ENCODE peak calls at places on chromosome 14, in ten cellular contexts. G is LoVo; Q is Right ventricle myocardium inferior; Z is AML-193; W is Calu3; Y is RWPE1; J is fibroblast of mammary gland; V is CD8-positive, alpha-beta T cell; L is HT1080; H is ELF-1. R is an unnamed sample.

GRCh38 chr14:104319489-104320241 is 181.3 kb downstream of the KIF26A start:
- DNase-seq in L (no peak), G (no peak), Z (no peak), W (no peak), Q (no peak), Y (no peak), V (no peak), J (no peak), H (no peak), R (no peak)

GRCh38 chr14:70707138-70708038 is 65.7 kb downstream of the TTC9 start:
- DNase-seq in H (no peak), L (peak; percentile 91), Q (no peak), Y (peak; percentile 67), J (peak; percentile 57), G (peak; percentile 75), V (no peak), Z (peak; percentile 1), W (peak; percentile 81), R (no peak)

GRCh38 chr14:93219103-93219726 is 12.2 kb downstream of the UBR7 start:
- DNase-seq in Q (no peak), H (no peak), G (peak; percentile 45), Z (peak; percentile 55), J (peak; percentile 72), Y (peak; percentile 46), W (peak; percentile 50), L (peak; percentile 26), V (no peak), R (peak; percentile 77)

GRCh38 chr14:50237448-50237847 is 6.1 kb upstream of the SOS2 start:
- DNase-seq in Z (peak; percentile 64), Y (no peak), J (no peak), G (no peak), L (no peak), Q (no peak), H (no peak), V (no peak), W (no peak), R (no peak)

GRCh38 chr14:61585598-61586538 is 109.4 kb upstream of the HIF1A start:
- DNase-seq in W (no peak), Z (no peak), H (no peak), J (peak; percentile 88), Y (no peak), Q (peak; percentile 79), V (no peak), L (peak; percentile 74), G (no peak), R (no peak)

GRCh38 chr14:69658664-69659261 is 47.4 kb downstream of the SUSD6 start:
- DNase-seq in W (peak; percentile 45), J (no peak), G (no peak), L (peak; percentile 66), Q (no peak), H (no peak), Z (no peak), Y (peak; percentile 51), V (no peak), R (no peak)

GRCh38 chr14:71143391-71144290 is 236.4 kb downstream of the PCNX1 start:
- DNase-seq in Q (no peak), Y (peak; percentile 37), V (no peak), J (peak; percentile 78), W (no peak), H (peak; percentile 28), Z (peak; percentile 11), G (no peak), L (peak; percentile 100), R (no peak)

GRCh38 chr14:25431211-25432076 is 381.5 kb upstream of the STXBP6 start:
- DNase-seq in Q (no peak), J (peak; percentile 32), V (no peak), Z (peak; percentile 3), W (no peak), H (peak; percentile 51), Y (no peak), L (peak; percentile 40), G (no peak), R (peak; percentile 47)

GRCh38 chr14:61174395-61175386 is 106.4 kb downstream of the TMEM30B start:
- DNase-seq in J (peak; percentile 75), L (peak; percentile 49), Z (no peak), Q (no peak), W (no peak), V (no peak), H (no peak), G (no peak), Y (peak; percentile 36), R (no peak)

GRCh38 chr14:83757896-83758295 is 1772.0 kb upstream of the FLRT2 start:
- DNase-seq in W (no peak), J (peak; percentile 74), H (no peak), Y (no peak), V (no peak), G (no peak), Q (no peak), L (no peak), Z (no peak), R (no peak)

GRCh38 chr14:101453225-101453624 is 108.1 kb upstream of the DIO3 start:
- DNase-seq in G (no peak), H (no peak), Z (no peak), Q (no peak), J (no peak), L (no peak), V (no peak), Y (no peak), W (no peak), R (no peak)

GRCh38 chr14:44854114-44854513 is 107.6 kb downstream of the KLHL28 start:
- DNase-seq in G (no peak), H (no peak), Q (no peak), J (no peak), Z (no peak), V (no peak), Y (no peak), L (no peak), W (no peak), R (no peak)

GRCh38 chr14:86934196-86934595 is 1058.8 kb downstream of the GALC start:
- DNase-seq in G (no peak), H (no peak), W (no peak), V (no peak), Y (no peak), J (no peak), Q (no peak), Z (no peak), L (no peak), R (no peak)

GRCh38 chr14:106459971-106460730 is 933.8 kb downstream of the TMEM121 start:
- DNase-seq in Q (peak; percentile 34), H (peak; percentile 5), Z (no peak), J (no peak), W (peak; percentile 14), L (no peak), G (peak; percentile 27), Y (peak; percentile 3), V (peak; percentile 23), R (peak; percentile 61)

GRCh38 chr14:31449971-31450610 is 7.2 kb downstream of the DTD2 start:
- DNase-seq in V (no peak), G (no peak), Q (no peak), Z (peak; percentile 71), Y (peak; percentile 29), H (no peak), J (peak; percentile 61), W (no peak), L (peak; percentile 28), R (peak; percentile 17)

GRCh38 chr14:90551070-90551704 is 154.4 kb downstream of the CALM1 start:
- DNase-seq in G (no peak), W (no peak), V (no peak), J (peak; percentile 14), H (no peak), Y (no peak), Q (no peak), Z (no peak), L (no peak), R (no peak)

GRCh38 chr14:30641207-30641606 is 19.1 kb downstream of the SCFD1 start:
- DNase-seq in Y (no peak), W (no peak), V (no peak), Q (no peak), H (no peak), J (no peak), Z (no peak), L (no peak), G (no peak), R (no peak)